ENCODE peak calls at places on chromosome 18, in nine cellular contexts. Y, G, A, H, E, F, M, S and T are unnamed samples.

GRCh38 chr18:9362869-9363268 is 28.3 kb downstream of the TWSG1 start:
- DNase-seq in S (no peak), E (no peak), Y (no peak), F (peak; percentile 10), G (peak; percentile 46), A (no peak), M (no peak), H (no peak), T (no peak)

GRCh38 chr18:6331872-6332271 is 82.8 kb downstream of the L3MBTL4 start:
- DNase-seq in F (no peak), M (no peak), E (no peak), S (no peak), H (no peak), Y (no peak), A (no peak), G (no peak), T (no peak)

GRCh38 chr18:79068299-79068945 is 772 bp upstream of the ATP9B start:
- DNase-seq in S (no peak), F (peak; percentile 19), H (no peak), M (no peak), G (peak; percentile 24), Y (no peak), E (no peak), A (no peak), T (no peak)

GRCh38 chr18:74507120-74507881 is 11.1 kb downstream of the CNDP2 start:
- DNase-seq in S (no peak), G (no peak), F (peak; percentile 69), A (no peak), E (no peak), Y (no peak), H (no peak), M (no peak), T (no peak)

GRCh38 chr18:76610933-76611749 is 116.1 kb upstream of the ZNF516 start:
- DNase-seq in Y (no peak), A (peak; percentile 61), S (no peak), E (no peak), H (no peak), F (peak; percentile 49), M (no peak), G (peak; percentile 21), T (no peak)

GRCh38 chr18:57737661-57738060 is 65.5 kb downstream of the ATP8B1 start:
- DNase-seq in S (no peak), E (no peak), H (no peak), M (no peak), A (peak; percentile 99), Y (no peak), F (peak; percentile 82), G (peak; percentile 98), T (no peak)

GRCh38 chr18:49228182-49228581 is 232.3 kb downstream of the DYM start:
- DNase-seq in H (no peak), S (no peak), A (no peak), Y (no peak), E (no peak), G (no peak), F (no peak), M (no peak), T (no peak)

GRCh38 chr18:74493689-74494088 is 2.5 kb upstream of the CNDP2 start:
- DNase-seq in S (no peak), H (peak; percentile 47), A (peak; percentile 55), G (peak; percentile 47), F (peak; percentile 57), Y (peak; percentile 24), M (peak; percentile 51), E (peak; percentile 31), T (no peak)

GRCh38 chr18:13620818-13621445 is 105.4 kb downstream of the FAM210A start:
- DNase-seq in G (no peak), F (no peak), Y (no peak), E (no peak), A (no peak), M (no peak), H (no peak), S (no peak), T (no peak)

GRCh38 chr18:13620206-13620672 is 106.1 kb downstream of the FAM210A start:
- DNase-seq in F (no peak), H (no peak), E (no peak), G (no peak), Y (no peak), A (no peak), S (no peak), M (no peak), T (no peak)

GRCh38 chr18:31821452-31822171 is 60.9 kb upstream of the SLC25A52 start:
- DNase-seq in Y (no peak), E (no peak), A (no peak), F (no peak), G (no peak), S (no peak), H (no peak), M (no peak), T (no peak)

GRCh38 chr18:58453167-58453804 is 175.6 kb downstream of the ALPK2 start:
- DNase-seq in E (no peak), A (no peak), F (no peak), Y (no peak), H (no peak), G (no peak), S (no peak), M (no peak), T (no peak)

GRCh38 chr18:39486268-39486667 is 1920.7 kb upstream of the CELF4 start:
- DNase-seq in F (no peak), G (no peak), E (no peak), Y (no peak), S (no peak), A (no peak), H (no peak), M (no peak), T (no peak)

GRCh38 chr18:44627245-44627644 is 53.4 kb upstream of the SETBP1 start:
- DNase-seq in F (no peak), Y (no peak), H (no peak), A (peak; percentile 1), E (no peak), M (no peak), S (no peak), G (peak; percentile 52), T (no peak)

GRCh38 chr18:62420513-62421209 is 95.6 kb downstream of the TNFRSF11A start:
- DNase-seq in E (no peak), A (peak; percentile 65), M (peak; percentile 59), Y (no peak), F (no peak), G (peak; percentile 64), S (no peak), H (no peak), T (no peak)

GRCh38 chr18:11739893-11740292 is 50.8 kb downstream of the GNAL start:
- DNase-seq in H (no peak), S (no peak), M (no peak), Y (no peak), E (no peak), F (no peak), A (no peak), G (no peak), T (no peak)

GRCh38 chr18:76981388-76981968 is 151.1 kb downstream of the MBP start:
- DNase-seq in Y (no peak), G (no peak), M (no peak), A (peak; percentile 7), E (no peak), H (no peak), S (peak; percentile 16), F (peak; percentile 71), T (no peak)

GRCh38 chr18:74897971-74898657 is 300.4 kb downstream of the ZNF407 start:
- DNase-seq in Y (no peak), M (no peak), S (no peak), E (no peak), G (peak; percentile 52), H (no peak), F (no peak), A (peak; percentile 85), T (no peak)

GRCh38 chr18:43277164-43277600 is at the start of gene SYT4:
- DNase-seq in F (peak; percentile 68), S (peak; percentile 78), A (peak; percentile 7), H (peak; percentile 69), G (peak; percentile 65), E (no peak), Y (peak; percentile 97), M (no peak), T (no peak)

GRCh38 chr18:44541159-44541558 is 139.5 kb upstream of the SETBP1 start:
- DNase-seq in Y (no peak), E (no peak), S (no peak), F (peak; percentile 8), A (no peak), G (peak; percentile 20), H (no peak), M (no peak), T (no peak)

GRCh38 chr18:51275712-51276473 is 78.4 kb upstream of the MEX3C start:
- DNase-seq in F (peak; percentile 76), Y (peak; percentile 78), H (no peak), S (peak; percentile 63), M (no peak), G (peak; percentile 34), E (peak; percentile 75), A (peak; percentile 0), T (no peak)

GRCh38 chr18:62979172-62979571 is 263.8 kb downstream of the PHLPP1 start:
- DNase-seq in M (no peak), E (peak; percentile 46), S (no peak), H (no peak), Y (no peak), G (peak; percentile 19), F (no peak), A (peak; percentile 96), T (no peak)

GRCh38 chr18:25669741-25670140 is 317.8 kb upstream of the ZNF521 start:
- DNase-seq in M (no peak), Y (no peak), H (no peak), E (no peak), F (no peak), S (no peak), G (no peak), A (no peak), T (no peak)

GRCh38 chr18:23391156-23391555 is 61.9 kb upstream of the RIOK3 start:
- DNase-seq in H (no peak), A (no peak), S (no peak), Y (no peak), M (no peak), E (no peak), F (no peak), G (no peak), T (no peak)